ENCODE peak calls at places on chromosome 15, in eight cellular contexts. One of them, this sample, is unnamed.

GRCh38 chr15:43974852-43975251 is 148.1 kb downstream of the WDR76 start:
- DNase-seq in H54: no peak
- DNase-seq in esophagus squamous epithelium: no peak
- DNase-seq in left ventricle myocardium inferior: no peak
- DNase-seq in NAMALWA: peak
- DNase-seq in T-helper 9 cell: no peak
- DNase-seq in Calu3: no peak
- DNase-seq in stimulated activated CD4-positive, alpha-beta T cell treated with anti-CD3 and anti-CD28 coated beads, Interleukin-12 subunit alpha, Interleukin-12 subunit beta, amount 100 ng/mL, for 48 hours: no peak
- DNase-seq in this sample: no peak

GRCh38 chr15:100703032-100703578 is 100.7 kb downstream of the ASB7 start:
- DNase-seq in H54: no peak
- DNase-seq in esophagus squamous epithelium: no peak
- DNase-seq in left ventricle myocardium inferior: no peak
- DNase-seq in NAMALWA: peak
- DNase-seq in T-helper 9 cell: no peak
- DNase-seq in Calu3: no peak
- DNase-seq in stimulated activated CD4-positive, alpha-beta T cell treated with anti-CD3 and anti-CD28 coated beads, Interleukin-12 subunit alpha, Interleukin-12 subunit beta, amount 100 ng/mL, for 48 hours: peak
- DNase-seq in this sample: no peak

GRCh38 chr15:23565395-23566069 is at the start of gene MKRN3:
- DNase-seq in H54: peak
- DNase-seq in esophagus squamous epithelium: no peak
- DNase-seq in left ventricle myocardium inferior: no peak
- DNase-seq in NAMALWA: no peak
- DNase-seq in T-helper 9 cell: no peak
- DNase-seq in Calu3: no peak
- DNase-seq in stimulated activated CD4-positive, alpha-beta T cell treated with anti-CD3 and anti-CD28 coated beads, Interleukin-12 subunit alpha, Interleukin-12 subunit beta, amount 100 ng/mL, for 48 hours: peak
- DNase-seq in this sample: peak

GRCh38 chr15:99961011-99961441 is 227.8 kb upstream of the LYSMD4 start:
- DNase-seq in H54: no peak
- DNase-seq in esophagus squamous epithelium: no peak
- DNase-seq in left ventricle myocardium inferior: no peak
- DNase-seq in NAMALWA: peak
- DNase-seq in T-helper 9 cell: no peak
- DNase-seq in Calu3: no peak
- DNase-seq in stimulated activated CD4-positive, alpha-beta T cell treated with anti-CD3 and anti-CD28 coated beads, Interleukin-12 subunit alpha, Interleukin-12 subunit beta, amount 100 ng/mL, for 48 hours: peak
- DNase-seq in this sample: peak

GRCh38 chr15:68542771-68543544 is 35.8 kb upstream of the CORO2B start:
- DNase-seq in H54: no peak
- DNase-seq in esophagus squamous epithelium: no peak
- DNase-seq in left ventricle myocardium inferior: no peak
- DNase-seq in NAMALWA: no peak
- DNase-seq in T-helper 9 cell: no peak
- DNase-seq in Calu3: no peak
- DNase-seq in stimulated activated CD4-positive, alpha-beta T cell treated with anti-CD3 and anti-CD28 coated beads, Interleukin-12 subunit alpha, Interleukin-12 subunit beta, amount 100 ng/mL, for 48 hours: no peak
- DNase-seq in this sample: no peak

GRCh38 chr15:57866149-57866736 is 159.7 kb downstream of the POLR2M start:
- DNase-seq in H54: no peak
- DNase-seq in esophagus squamous epithelium: no peak
- DNase-seq in left ventricle myocardium inferior: peak
- DNase-seq in NAMALWA: peak
- DNase-seq in T-helper 9 cell: peak
- DNase-seq in Calu3: peak
- DNase-seq in stimulated activated CD4-positive, alpha-beta T cell treated with anti-CD3 and anti-CD28 coated beads, Interleukin-12 subunit alpha, Interleukin-12 subunit beta, amount 100 ng/mL, for 48 hours: peak
- DNase-seq in this sample: peak

GRCh38 chr15:31364301-31365031 is 37.8 kb downstream of the KLF13 start:
- DNase-seq in H54: no peak
- DNase-seq in esophagus squamous epithelium: no peak
- DNase-seq in left ventricle myocardium inferior: peak
- DNase-seq in NAMALWA: peak
- DNase-seq in T-helper 9 cell: no peak
- DNase-seq in Calu3: no peak
- DNase-seq in stimulated activated CD4-positive, alpha-beta T cell treated with anti-CD3 and anti-CD28 coated beads, Interleukin-12 subunit alpha, Interleukin-12 subunit beta, amount 100 ng/mL, for 48 hours: no peak
- DNase-seq in this sample: peak

GRCh38 chr15:27681038-27681437 is 418.1 kb downstream of the OCA2 start:
- DNase-seq in H54: no peak
- DNase-seq in esophagus squamous epithelium: no peak
- DNase-seq in left ventricle myocardium inferior: no peak
- DNase-seq in NAMALWA: peak
- DNase-seq in T-helper 9 cell: no peak
- DNase-seq in Calu3: no peak
- DNase-seq in stimulated activated CD4-positive, alpha-beta T cell treated with anti-CD3 and anti-CD28 coated beads, Interleukin-12 subunit alpha, Interleukin-12 subunit beta, amount 100 ng/mL, for 48 hours: peak
- DNase-seq in this sample: no peak

GRCh38 chr15:44595656-44596510 is 58.9 kb downstream of the EIF3J start:
- DNase-seq in H54: no peak
- DNase-seq in esophagus squamous epithelium: no peak
- DNase-seq in left ventricle myocardium inferior: no peak
- DNase-seq in NAMALWA: no peak
- DNase-seq in T-helper 9 cell: no peak
- DNase-seq in Calu3: no peak
- DNase-seq in stimulated activated CD4-positive, alpha-beta T cell treated with anti-CD3 and anti-CD28 coated beads, Interleukin-12 subunit alpha, Interleukin-12 subunit beta, amount 100 ng/mL, for 48 hours: no peak
- DNase-seq in this sample: no peak

GRCh38 chr15:82919231-82919886 is 33.2 kb downstream of the HOMER2 start:
- DNase-seq in H54: no peak
- DNase-seq in esophagus squamous epithelium: no peak
- DNase-seq in left ventricle myocardium inferior: peak
- DNase-seq in NAMALWA: no peak
- DNase-seq in T-helper 9 cell: no peak
- DNase-seq in Calu3: peak
- DNase-seq in stimulated activated CD4-positive, alpha-beta T cell treated with anti-CD3 and anti-CD28 coated beads, Interleukin-12 subunit alpha, Interleukin-12 subunit beta, amount 100 ng/mL, for 48 hours: no peak
- DNase-seq in this sample: no peak

GRCh38 chr15:56211960-56212550 is 31.6 kb downstream of the RFX7 start:
- DNase-seq in H54: no peak
- DNase-seq in esophagus squamous epithelium: no peak
- DNase-seq in left ventricle myocardium inferior: no peak
- DNase-seq in NAMALWA: no peak
- DNase-seq in T-helper 9 cell: no peak
- DNase-seq in Calu3: no peak
- DNase-seq in stimulated activated CD4-positive, alpha-beta T cell treated with anti-CD3 and anti-CD28 coated beads, Interleukin-12 subunit alpha, Interleukin-12 subunit beta, amount 100 ng/mL, for 48 hours: no peak
- DNase-seq in this sample: no peak

GRCh38 chr15:74776851-74777768 is 4.8 kb upstream of the CSK start:
- DNase-seq in H54: no peak
- DNase-seq in esophagus squamous epithelium: no peak
- DNase-seq in left ventricle myocardium inferior: no peak
- DNase-seq in NAMALWA: peak
- DNase-seq in T-helper 9 cell: peak
- DNase-seq in Calu3: no peak
- DNase-seq in stimulated activated CD4-positive, alpha-beta T cell treated with anti-CD3 and anti-CD28 coated beads, Interleukin-12 subunit alpha, Interleukin-12 subunit beta, amount 100 ng/mL, for 48 hours: peak
- DNase-seq in this sample: peak

GRCh38 chr15:36591534-36592411 is 12.3 kb downstream of the CDIN1 start:
- DNase-seq in H54: no peak
- DNase-seq in esophagus squamous epithelium: no peak
- DNase-seq in left ventricle myocardium inferior: no peak
- DNase-seq in NAMALWA: no peak
- DNase-seq in T-helper 9 cell: no peak
- DNase-seq in Calu3: no peak
- DNase-seq in stimulated activated CD4-positive, alpha-beta T cell treated with anti-CD3 and anti-CD28 coated beads, Interleukin-12 subunit alpha, Interleukin-12 subunit beta, amount 100 ng/mL, for 48 hours: no peak
- DNase-seq in this sample: no peak

GRCh38 chr15:70259640-70260066 is 161.9 kb upstream of the TLE3 start:
- DNase-seq in H54: no peak
- DNase-seq in esophagus squamous epithelium: no peak
- DNase-seq in left ventricle myocardium inferior: no peak
- DNase-seq in NAMALWA: no peak
- DNase-seq in T-helper 9 cell: no peak
- DNase-seq in Calu3: no peak
- DNase-seq in stimulated activated CD4-positive, alpha-beta T cell treated with anti-CD3 and anti-CD28 coated beads, Interleukin-12 subunit alpha, Interleukin-12 subunit beta, amount 100 ng/mL, for 48 hours: no peak
- DNase-seq in this sample: peak

GRCh38 chr15:92128788-92129187 is 264.9 kb upstream of the ST8SIA2 start:
- DNase-seq in H54: no peak
- DNase-seq in esophagus squamous epithelium: no peak
- DNase-seq in left ventricle myocardium inferior: no peak
- DNase-seq in NAMALWA: no peak
- DNase-seq in T-helper 9 cell: no peak
- DNase-seq in Calu3: no peak
- DNase-seq in stimulated activated CD4-positive, alpha-beta T cell treated with anti-CD3 and anti-CD28 coated beads, Interleukin-12 subunit alpha, Interleukin-12 subunit beta, amount 100 ng/mL, for 48 hours: no peak
- DNase-seq in this sample: no peak

GRCh38 chr15:79341361-79341760 is 30.4 kb downstream of the TMED3 start:
- DNase-seq in H54: no peak
- DNase-seq in esophagus squamous epithelium: no peak
- DNase-seq in left ventricle myocardium inferior: no peak
- DNase-seq in NAMALWA: no peak
- DNase-seq in T-helper 9 cell: no peak
- DNase-seq in Calu3: no peak
- DNase-seq in stimulated activated CD4-positive, alpha-beta T cell treated with anti-CD3 and anti-CD28 coated beads, Interleukin-12 subunit alpha, Interleukin-12 subunit beta, amount 100 ng/mL, for 48 hours: no peak
- DNase-seq in this sample: no peak

GRCh38 chr15:65042776-65043322 is 2.3 kb upstream of the SLC51B start:
- DNase-seq in H54: no peak
- DNase-seq in esophagus squamous epithelium: no peak
- DNase-seq in left ventricle myocardium inferior: no peak
- DNase-seq in NAMALWA: no peak
- DNase-seq in T-helper 9 cell: no peak
- DNase-seq in Calu3: no peak
- DNase-seq in stimulated activated CD4-positive, alpha-beta T cell treated with anti-CD3 and anti-CD28 coated beads, Interleukin-12 subunit alpha, Interleukin-12 subunit beta, amount 100 ng/mL, for 48 hours: no peak
- DNase-seq in this sample: no peak

GRCh38 chr15:58390118-58390517 is 41.7 kb upstream of the LIPC start:
- DNase-seq in H54: no peak
- DNase-seq in esophagus squamous epithelium: no peak
- DNase-seq in left ventricle myocardium inferior: no peak
- DNase-seq in NAMALWA: no peak
- DNase-seq in T-helper 9 cell: no peak
- DNase-seq in Calu3: no peak
- DNase-seq in stimulated activated CD4-positive, alpha-beta T cell treated with anti-CD3 and anti-CD28 coated beads, Interleukin-12 subunit alpha, Interleukin-12 subunit beta, amount 100 ng/mL, for 48 hours: no peak
- DNase-seq in this sample: no peak

GRCh38 chr15:95940431-95940985 is 390.0 kb upstream of the NR2F2 start:
- DNase-seq in H54: no peak
- DNase-seq in esophagus squamous epithelium: no peak
- DNase-seq in left ventricle myocardium inferior: no peak
- DNase-seq in NAMALWA: no peak
- DNase-seq in T-helper 9 cell: no peak
- DNase-seq in Calu3: no peak
- DNase-seq in stimulated activated CD4-positive, alpha-beta T cell treated with anti-CD3 and anti-CD28 coated beads, Interleukin-12 subunit alpha, Interleukin-12 subunit beta, amount 100 ng/mL, for 48 hours: no peak
- DNase-seq in this sample: no peak

GRCh38 chr15:70526974-70527325 is 236.4 kb downstream of the UACA start:
- DNase-seq in H54: no peak
- DNase-seq in esophagus squamous epithelium: no peak
- DNase-seq in left ventricle myocardium inferior: no peak
- DNase-seq in NAMALWA: no peak
- DNase-seq in T-helper 9 cell: no peak
- DNase-seq in Calu3: no peak
- DNase-seq in stimulated activated CD4-positive, alpha-beta T cell treated with anti-CD3 and anti-CD28 coated beads, Interleukin-12 subunit alpha, Interleukin-12 subunit beta, amount 100 ng/mL, for 48 hours: no peak
- DNase-seq in this sample: no peak

GRCh38 chr15:66007663-66008262 is 138.5 kb downstream of the RAB11A start:
- DNase-seq in H54: no peak
- DNase-seq in esophagus squamous epithelium: no peak
- DNase-seq in left ventricle myocardium inferior: no peak
- DNase-seq in NAMALWA: peak
- DNase-seq in T-helper 9 cell: no peak
- DNase-seq in Calu3: peak
- DNase-seq in stimulated activated CD4-positive, alpha-beta T cell treated with anti-CD3 and anti-CD28 coated beads, Interleukin-12 subunit alpha, Interleukin-12 subunit beta, amount 100 ng/mL, for 48 hours: no peak
- DNase-seq in this sample: peak

GRCh38 chr15:73882761-73883419 is 9.5 kb downstream of the TBC1D21 start:
- DNase-seq in H54: no peak
- DNase-seq in esophagus squamous epithelium: no peak
- DNase-seq in left ventricle myocardium inferior: no peak
- DNase-seq in NAMALWA: no peak
- DNase-seq in T-helper 9 cell: no peak
- DNase-seq in Calu3: no peak
- DNase-seq in stimulated activated CD4-positive, alpha-beta T cell treated with anti-CD3 and anti-CD28 coated beads, Interleukin-12 subunit alpha, Interleukin-12 subunit beta, amount 100 ng/mL, for 48 hours: no peak
- DNase-seq in this sample: no peak

GRCh38 chr15:100929641-100930042 is 10.5 kb downstream of the LRRK1 start:
- DNase-seq in H54: no peak
- DNase-seq in esophagus squamous epithelium: no peak
- DNase-seq in left ventricle myocardium inferior: no peak
- DNase-seq in NAMALWA: peak
- DNase-seq in T-helper 9 cell: no peak
- DNase-seq in Calu3: no peak
- DNase-seq in stimulated activated CD4-positive, alpha-beta T cell treated with anti-CD3 and anti-CD28 coated beads, Interleukin-12 subunit alpha, Interleukin-12 subunit beta, amount 100 ng/mL, for 48 hours: no peak
- DNase-seq in this sample: no peak

GRCh38 chr15:80693682-80694623 is 1.2 kb upstream of the ABHD17C start:
- DNase-seq in H54: no peak
- DNase-seq in esophagus squamous epithelium: no peak
- DNase-seq in left ventricle myocardium inferior: no peak
- DNase-seq in NAMALWA: peak
- DNase-seq in T-helper 9 cell: no peak
- DNase-seq in Calu3: no peak
- DNase-seq in stimulated activated CD4-positive, alpha-beta T cell treated with anti-CD3 and anti-CD28 coated beads, Interleukin-12 subunit alpha, Interleukin-12 subunit beta, amount 100 ng/mL, for 48 hours: no peak
- DNase-seq in this sample: peak

GRCh38 chr15:62474771-62475124 is 309.7 kb upstream of the C2CD4B start:
- DNase-seq in H54: no peak
- DNase-seq in esophagus squamous epithelium: no peak
- DNase-seq in left ventricle myocardium inferior: no peak
- DNase-seq in NAMALWA: no peak
- DNase-seq in T-helper 9 cell: no peak
- DNase-seq in Calu3: no peak
- DNase-seq in stimulated activated CD4-positive, alpha-beta T cell treated with anti-CD3 and anti-CD28 coated beads, Interleukin-12 subunit alpha, Interleukin-12 subunit beta, amount 100 ng/mL, for 48 hours: no peak
- DNase-seq in this sample: no peak

GRCh38 chr15:72902245-72902928 is 118.8 kb upstream of the ADPGK start:
- DNase-seq in H54: no peak
- DNase-seq in esophagus squamous epithelium: no peak
- DNase-seq in left ventricle myocardium inferior: peak
- DNase-seq in NAMALWA: no peak
- DNase-seq in T-helper 9 cell: no peak
- DNase-seq in Calu3: peak
- DNase-seq in stimulated activated CD4-positive, alpha-beta T cell treated with anti-CD3 and anti-CD28 coated beads, Interleukin-12 subunit alpha, Interleukin-12 subunit beta, amount 100 ng/mL, for 48 hours: no peak
- DNase-seq in this sample: no peak

GRCh38 chr15:55403531-55403930 is 4.6 kb downstream of the CCPG1 start:
- DNase-seq in H54: no peak
- DNase-seq in esophagus squamous epithelium: no peak
- DNase-seq in left ventricle myocardium inferior: no peak
- DNase-seq in NAMALWA: peak
- DNase-seq in T-helper 9 cell: no peak
- DNase-seq in Calu3: no peak
- DNase-seq in stimulated activated CD4-positive, alpha-beta T cell treated with anti-CD3 and anti-CD28 coated beads, Interleukin-12 subunit alpha, Interleukin-12 subunit beta, amount 100 ng/mL, for 48 hours: no peak
- DNase-seq in this sample: peak

GRCh38 chr15:83209333-83209732 is 1.7 kb upstream of the HDGFL3 start:
- DNase-seq in H54: no peak
- DNase-seq in esophagus squamous epithelium: no peak
- DNase-seq in left ventricle myocardium inferior: no peak
- DNase-seq in NAMALWA: no peak
- DNase-seq in T-helper 9 cell: no peak
- DNase-seq in Calu3: no peak
- DNase-seq in stimulated activated CD4-positive, alpha-beta T cell treated with anti-CD3 and anti-CD28 coated beads, Interleukin-12 subunit alpha, Interleukin-12 subunit beta, amount 100 ng/mL, for 48 hours: no peak
- DNase-seq in this sample: no peak

GRCh38 chr15:50873935-50874353 is 34.5 kb upstream of the AP4E1 start:
- DNase-seq in H54: no peak
- DNase-seq in esophagus squamous epithelium: no peak
- DNase-seq in left ventricle myocardium inferior: no peak
- DNase-seq in NAMALWA: peak
- DNase-seq in T-helper 9 cell: no peak
- DNase-seq in Calu3: peak
- DNase-seq in stimulated activated CD4-positive, alpha-beta T cell treated with anti-CD3 and anti-CD28 coated beads, Interleukin-12 subunit alpha, Interleukin-12 subunit beta, amount 100 ng/mL, for 48 hours: no peak
- DNase-seq in this sample: peak

GRCh38 chr15:88894348-88894818 is 961 bp downstream of the HAPLN3 start:
- DNase-seq in H54: no peak
- DNase-seq in esophagus squamous epithelium: no peak
- DNase-seq in left ventricle myocardium inferior: peak
- DNase-seq in NAMALWA: peak
- DNase-seq in T-helper 9 cell: peak
- DNase-seq in Calu3: peak
- DNase-seq in stimulated activated CD4-positive, alpha-beta T cell treated with anti-CD3 and anti-CD28 coated beads, Interleukin-12 subunit alpha, Interleukin-12 subunit beta, amount 100 ng/mL, for 48 hours: peak
- DNase-seq in this sample: peak

GRCh38 chr15:80109388-80109787 is 43.4 kb upstream of the FAH start:
- DNase-seq in H54: no peak
- DNase-seq in esophagus squamous epithelium: no peak
- DNase-seq in left ventricle myocardium inferior: no peak
- DNase-seq in NAMALWA: no peak
- DNase-seq in T-helper 9 cell: no peak
- DNase-seq in Calu3: no peak
- DNase-seq in stimulated activated CD4-positive, alpha-beta T cell treated with anti-CD3 and anti-CD28 coated beads, Interleukin-12 subunit alpha, Interleukin-12 subunit beta, amount 100 ng/mL, for 48 hours: no peak
- DNase-seq in this sample: peak